ENCODE peak calls at places on chromosomes 6 and 20, in five cellular contexts. M is WTC11, F is A549, K is uterus, R is cardiac fibroblast. E is an unnamed sample.

GRCh38 chr20:26216025-26216424 is 519.4 kb upstream of the ZNF337 start:
- DNase-seq in M (no peak), F (no peak), K (no peak), R (no peak), E (no peak)

GRCh38 chr20:32208499-32209154 is 947 bp downstream of the POFUT1 start:
- DNase-seq in M (no peak), F (no peak), K (no peak), R (no peak), E (no peak)

GRCh38 chr6:148814869-148815268 is 68.0 kb downstream of the UST start:
- DNase-seq in M (no peak), F (no peak), K (no peak), R (no peak), E (no peak)

GRCh38 chr6:136613477-136613876 is 63.3 kb upstream of the MAP7 start:
- DNase-seq in M (no peak), F (peak), K (no peak), R (no peak), E (no peak)

GRCh38 chr6:1296079-1296478 is 15.8 kb upstream of the FOXQ1 start:
- DNase-seq in M (no peak), F (peak), K (no peak), R (no peak), E (no peak)

GRCh38 chr6:14540859-14541540 is 423.4 kb downstream of the CD83 start:
- DNase-seq in M (no peak), F (no peak), K (no peak), R (no peak), E (no peak)

GRCh38 chr20:46251211-46251673 is 57.1 kb downstream of the CDH22 start:
- DNase-seq in M (peak), F (no peak), K (no peak), R (no peak), E (no peak)

GRCh38 chr6:107713214-107713962 is 110.7 kb downstream of the SCML4 start:
- DNase-seq in M (no peak), F (no peak), K (no peak), R (no peak), E (no peak)

GRCh38 chr6:14272111-14273085 is 154.8 kb downstream of the CD83 start:
- DNase-seq in M (no peak), F (peak), K (no peak), R (no peak), E (no peak)

GRCh38 chr6:160030103-160030502 is 61.2 kb downstream of the IGF2R start:
- DNase-seq in M (no peak), F (peak), K (peak), R (peak), E (peak)

GRCh38 chr6:84681693-84682326 is 82.6 kb downstream of the TBX18 start:
- DNase-seq in M (no peak), F (no peak), K (no peak), R (no peak), E (no peak)

GRCh38 chr6:118722820-118723526 is 71.6 kb upstream of the CEP85L start:
- DNase-seq in M (no peak), F (no peak), K (no peak), R (no peak), E (no peak)

GRCh38 chr20:47354710-47355488 is 1.6 kb downstream of the ZMYND8 start:
- DNase-seq in M (no peak), F (peak), K (no peak), R (no peak), E (no peak)

GRCh38 chr6:124223596-124223995 is 419.9 kb downstream of the NKAIN2 start:
- DNase-seq in M (no peak), F (no peak), K (no peak), R (peak), E (no peak)

GRCh38 chr6:157240059-157240959 is 83.0 kb downstream of the TMEM242 start:
- DNase-seq in M (no peak), F (no peak), K (peak), R (peak), E (no peak)

GRCh38 chr6:130182466-130182865 is 40.3 kb downstream of the SAMD3 start:
- DNase-seq in M (no peak), F (no peak), K (no peak), R (no peak), E (no peak)

GRCh38 chr20:61328906-61329558 is 77.0 kb downstream of the CDH4 start:
- DNase-seq in M (no peak), F (no peak), K (no peak), R (no peak), E (no peak)

GRCh38 chr6:48615041-48615440 is 504.0 kb upstream of the PTCHD4 start:
- DNase-seq in M (no peak), F (no peak), K (no peak), R (no peak), E (no peak)

GRCh38 chr20:36541227-36542018 is at the start of gene MYL9:
- DNase-seq in M (peak), F (no peak), K (peak), R (peak), E (peak)

GRCh38 chr20:11912013-11912663 is 5.6 kb upstream of the BTBD3 start:
- DNase-seq in M (no peak), F (peak), K (no peak), R (peak), E (no peak)

GRCh38 chr20:49674383-49675352 is 39.0 kb downstream of the B4GALT5 start:
- DNase-seq in M (no peak), F (peak), K (no peak), R (peak), E (no peak)

GRCh38 chr6:20259316-20260049 is 47.2 kb upstream of the MBOAT1 start:
- DNase-seq in M (no peak), F (no peak), K (no peak), R (no peak), E (no peak)

GRCh38 chr6:134636221-134636830 is 313.6 kb downstream of the ALDH8A1 start:
- DNase-seq in M (no peak), F (no peak), K (no peak), R (no peak), E (no peak)

GRCh38 chr6:26394289-26394688 is 7.8 kb upstream of the BTN3A1 start:
- DNase-seq in M (no peak), F (peak), K (no peak), R (peak), E (peak)

GRCh38 chr6:27133281-27134227 is 113.9 kb upstream of the PRSS16 start:
- DNase-seq in M (peak), F (peak), K (peak), R (peak), E (no peak)

GRCh38 chr6:36980876-36981619 is 4.9 kb downstream of the MTCH1 start:
- DNase-seq in M (no peak), F (no peak), K (no peak), R (no peak), E (no peak)
- TF ChIP-seq CTCF in M (no peak), F (no peak), K (no peak), R (no peak), E (no peak)

GRCh38 chr6:47453372-47453936 is 24.1 kb upstream of the CD2AP start:
- DNase-seq in M (no peak), F (no peak), K (no peak), R (no peak), E (no peak)

GRCh38 chr6:47452899-47453298 is 24.7 kb upstream of the CD2AP start:
- DNase-seq in M (no peak), F (no peak), K (no peak), R (no peak), E (no peak)

GRCh38 chr6:47455533-47456209 is 21.9 kb upstream of the CD2AP start:
- DNase-seq in M (no peak), F (no peak), K (no peak), R (no peak), E (no peak)

GRCh38 chr6:47456536-47456975 is 21.0 kb upstream of the CD2AP start:
- DNase-seq in M (no peak), F (no peak), K (no peak), R (no peak), E (no peak)

GRCh38 chr6:47454713-47455396 is 22.7 kb upstream of the CD2AP start:
- DNase-seq in M (no peak), F (no peak), K (no peak), R (no peak), E (no peak)
- TF ChIP-seq CTCF in M (no peak), F (no peak), K (no peak), R (no peak), E (no peak)

GRCh38 chr6:89011436-89011835 is 48.0 kb upstream of the RNGTT start:
- DNase-seq in M (no peak), F (no peak), K (no peak), R (no peak), E (no peak)
- TF ChIP-seq CTCF in M (no peak), F (no peak), K (no peak), R (no peak), E (no peak)

GRCh38 chr6:32439708-32440214 is at the start of gene HLA-DRA:
- DNase-seq in M (no peak), F (peak), K (peak), R (peak), E (no peak)

GRCh38 chr6:32444433-32444832 is 4.7 kb downstream of the HLA-DRA start:
- DNase-seq in M (no peak), F (no peak), K (no peak), R (no peak), E (no peak)

GRCh38 chr6:32445321-32445854 is 5.7 kb downstream of the HLA-DRA start:
- DNase-seq in M (no peak), F (no peak), K (no peak), R (no peak), E (no peak)

GRCh38 chr6:32442243-32442667 is 2.6 kb downstream of the HLA-DRA start:
- DNase-seq in M (no peak), F (no peak), K (no peak), R (no peak), E (no peak)

DNA sequence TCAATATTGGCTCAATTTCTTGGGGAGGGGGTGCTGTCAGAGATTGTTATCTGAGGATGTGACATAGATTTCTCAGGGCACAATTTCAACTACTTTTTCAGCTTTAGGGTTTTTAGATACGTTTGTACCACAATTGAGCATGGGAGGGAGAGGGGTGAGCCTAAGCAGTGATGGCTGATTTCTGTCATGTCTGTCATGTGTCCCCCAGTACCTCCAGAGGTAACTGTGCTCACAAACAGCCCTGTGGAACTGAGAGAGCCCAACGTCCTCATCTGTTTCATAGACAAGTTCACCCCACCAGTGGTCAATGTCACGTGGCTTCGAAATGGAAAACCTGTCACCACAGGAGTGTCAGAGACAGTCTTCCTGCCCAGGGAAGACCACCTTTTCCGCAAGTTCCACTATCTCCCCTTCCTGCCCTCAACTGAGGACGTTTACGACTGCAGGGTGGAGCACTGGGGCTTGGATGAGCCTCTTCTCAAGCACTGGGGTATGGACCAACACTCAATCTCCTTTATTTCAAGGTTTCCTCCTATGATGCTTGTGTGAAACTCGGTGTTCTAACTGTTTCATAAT is 3.4 kb downstream of the HLA-DRA start:
- DNase-seq in M (no peak), F (no peak), K (no peak), R (no peak), E (no peak)
- TF ChIP-seq CTCF in M (no peak), F (no peak), K (no peak), R (no peak), E (no peak)

GRCh38 chr6:106684011-106684410 is 54.6 kb downstream of the QRSL1 start:
- DNase-seq in M (no peak), F (no peak), K (no peak), R (no peak), E (no peak)

GRCh38 chr6:106685833-106686232 is 56.5 kb downstream of the QRSL1 start:
- DNase-seq in M (no peak), F (no peak), K (no peak), R (no peak), E (no peak)

GRCh38 chr6:106692823-106693216 is 63.4 kb downstream of the QRSL1 start:
- DNase-seq in M (no peak), F (no peak), K (no peak), R (no peak), E (no peak)

GRCh38 chr6:106692112-106692822 is 62.9 kb downstream of the QRSL1 start:
- DNase-seq in M (peak), F (peak), K (no peak), R (peak), E (no peak)

DNA sequence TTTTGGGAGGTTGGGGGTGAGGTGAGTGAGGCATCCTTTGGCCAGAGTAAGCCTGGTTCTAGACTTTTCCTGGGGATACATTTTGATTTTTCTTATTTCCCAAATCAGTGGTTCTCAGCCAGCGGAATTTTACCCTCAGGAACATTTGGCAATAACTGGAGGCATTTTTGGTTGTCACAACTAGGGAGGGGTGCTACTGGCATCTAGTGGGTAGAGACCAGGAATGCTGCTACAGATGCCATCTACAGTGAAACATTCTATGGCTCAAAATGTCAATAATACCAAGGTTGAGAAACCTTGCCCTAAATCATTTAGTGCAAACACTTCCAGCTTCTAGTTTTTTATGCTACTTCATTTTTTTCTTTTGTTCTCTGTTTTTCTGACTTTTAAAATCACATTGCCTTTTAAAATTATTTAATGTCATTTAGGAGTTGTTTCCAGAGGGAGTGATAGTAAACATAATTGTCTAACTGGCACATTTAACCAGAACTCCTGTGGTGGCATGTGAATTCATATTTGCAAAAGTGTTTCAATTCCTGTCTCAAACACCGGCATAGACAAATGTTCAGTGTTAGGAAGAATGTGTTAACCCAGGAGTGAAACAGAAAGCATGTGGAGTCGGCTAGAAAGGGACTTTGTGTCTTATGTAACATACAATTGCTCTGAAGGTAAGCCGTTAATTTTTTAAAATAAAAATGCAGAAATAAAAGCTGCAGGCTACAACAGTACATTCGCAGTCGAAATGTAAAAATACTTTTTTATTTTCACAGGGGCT is 59.0 kb downstream of the QRSL1 start:
- DNase-seq in M (no peak), F (peak), K (no peak), R (no peak), E (no peak)
- TF ChIP-seq CTCF in M (no peak), F (no peak), K (no peak), R (no peak), E (no peak)

DNA sequence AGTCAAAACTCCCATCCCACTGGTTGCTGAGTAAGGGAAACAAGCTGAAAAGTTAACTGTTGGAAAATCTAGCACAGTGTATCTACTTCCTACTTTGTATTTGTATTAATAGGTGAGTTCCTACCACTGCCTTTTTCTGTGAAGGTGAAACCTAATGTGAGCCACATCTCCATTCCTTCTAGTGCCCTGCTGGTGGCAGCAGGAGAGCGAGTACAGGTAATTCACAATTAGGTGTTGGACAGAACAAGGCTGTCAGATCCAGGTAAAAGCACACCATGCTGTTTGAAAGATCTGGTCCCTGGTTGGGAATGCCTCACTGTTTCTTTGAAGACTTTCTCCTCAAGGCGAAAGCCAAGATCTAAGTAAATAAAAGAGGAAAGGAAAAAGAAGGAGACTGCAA is 528.4 kb downstream of the PKHD1 start:
- DNase-seq in M (no peak), F (no peak), K (no peak), R (no peak), E (no peak)
- TF ChIP-seq CTCF in M (no peak), F (no peak), K (no peak), R (no peak), E (no peak)

GRCh38 chr6:39664173-39664572 is 61.0 kb downstream of the KIF6 start:
- DNase-seq in M (no peak), F (no peak), K (no peak), R (no peak), E (no peak)
- TF ChIP-seq CTCF in M (no peak), F (no peak), K (no peak), R (no peak), E (no peak)

GRCh38 chr6:3353939-3354338 is 95.2 kb downstream of the PSMG4 start:
- DNase-seq in M (no peak), F (no peak), K (no peak), R (no peak), E (no peak)
- TF ChIP-seq CTCF in M (no peak), F (no peak), K (no peak), R (no peak), E (no peak)

DNA sequence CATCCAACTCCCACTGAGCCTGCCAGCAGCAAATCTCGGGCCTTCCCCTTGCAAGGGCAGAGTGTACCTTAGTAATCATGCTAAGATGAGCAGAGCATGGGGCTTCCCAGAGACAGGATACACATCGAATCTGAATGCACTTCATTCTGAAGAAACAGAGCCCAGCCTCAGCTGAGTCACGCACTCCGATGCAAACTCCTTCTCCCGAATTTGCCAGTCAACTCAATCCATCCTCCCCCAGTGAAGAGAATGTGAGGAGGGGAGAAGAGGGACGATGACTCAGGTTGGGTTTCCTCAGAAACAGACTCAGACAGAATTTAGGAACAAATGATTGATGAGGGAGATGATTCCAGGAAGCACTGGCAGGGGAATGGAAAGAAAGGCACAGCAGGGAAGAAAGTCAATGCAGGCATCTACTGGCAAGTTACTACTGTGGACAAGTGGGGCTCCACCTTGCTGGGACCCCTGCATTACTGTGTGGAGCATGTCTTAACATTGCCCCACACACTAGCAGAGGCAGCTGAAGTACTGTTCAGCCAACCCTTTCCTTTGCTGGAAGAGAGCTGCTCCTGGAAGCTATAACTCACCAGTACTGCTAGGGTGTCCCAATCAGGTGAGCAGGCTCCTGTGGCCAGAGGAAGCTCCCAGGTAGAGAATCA is 251.6 kb downstream of the ADGB start:
- DNase-seq in M (no peak), F (no peak), K (no peak), R (peak), E (no peak)
- TF ChIP-seq CTCF in M (no peak), F (no peak), K (no peak), R (no peak), E (no peak)

GRCh38 chr6:142669701-142670351 is 275.1 kb downstream of the HIVEP2 start:
- DNase-seq in M (no peak), F (no peak), K (no peak), R (no peak), E (no peak)
- TF ChIP-seq CTCF in M (no peak), F (no peak), K (no peak), R (no peak), E (no peak)